ENCODE peak calls at places on chromosomes 13 and 19, in four cellular contexts. Z, T, G and X are unnamed samples.

GRCh38 chr13:26062853-26063444 is 11.1 kb upstream of the SHISA2 start:
- DNase-seq in G (peak), T (peak), Z (peak), X (peak)

GRCh38 chr19:18500376-18500775 is 21.5 kb downstream of the ELL start:
- DNase-seq in G (no peak), Z (no peak), T (no peak), X (no peak)

GRCh38 chr13:19984430-19985218 is 26.1 kb downstream of the ZMYM2 start:
- DNase-seq in G (peak), T (peak), Z (no peak), X (peak)

GRCh38 chr19:6794817-6795431 is 22.4 kb downstream of the VAV1 start:
- DNase-seq in Z (no peak), T (no peak), G (no peak), X (no peak)

GRCh38 chr19:41319500-41320184 is 9.7 kb downstream of the CCDC97 start:
- DNase-seq in G (no peak), T (no peak), Z (no peak), X (no peak)

GRCh38 chr13:45063261-45063870 is 56.9 kb upstream of the GTF2F2 start:
- DNase-seq in G (no peak), T (no peak), Z (no peak), X (no peak)

GRCh38 chr19:11247391-11247790 is 8.0 kb downstream of the ANGPTL8 start:
- DNase-seq in Z (no peak), G (no peak), T (no peak), X (peak)

GRCh38 chr13:80599765-80600164 is 258.8 kb upstream of the SPRY2 start:
- DNase-seq in Z (no peak), G (no peak), T (no peak), X (no peak)

GRCh38 chr13:24670927-24671326 is 9.3 kb upstream of the ATP12A start:
- DNase-seq in T (no peak), G (no peak), Z (no peak), X (peak)

GRCh38 chr19:39370735-39371134 is 20.2 kb downstream of the PAF1 start:
- DNase-seq in G (peak), T (no peak), Z (no peak), X (no peak)

GRCh38 chr19:50814883-50815282 is 8.7 kb downstream of the KLK1 start:
- DNase-seq in Z (no peak), G (no peak), T (no peak), X (no peak)
- TF ChIP-seq CTCF in Z (no peak), G (no peak), T (no peak), X (no peak)

GRCh38 chr13:73090812-73091187 is 32.0 kb downstream of the KLF5 start:
- DNase-seq in T (no peak), G (no peak), Z (no peak), X (no peak)
- TF ChIP-seq CTCF in T (no peak), G (no peak), Z (no peak), X (no peak)

GRCh38 chr19:51664997-51665396 is 18.4 kb upstream of the SIGLEC14 start:
- DNase-seq in Z (no peak), G (peak), T (no peak), X (peak)
- TF ChIP-seq CTCF in Z (no peak), G (peak), T (no peak), X (peak)

GRCh38 chr13:29255567-29255966 is 339.9 kb downstream of the SLC7A1 start:
- DNase-seq in Z (no peak), T (no peak), G (no peak), X (no peak)

GRCh38 chr13:29254971-29255370 is 340.5 kb downstream of the SLC7A1 start:
- DNase-seq in Z (no peak), G (no peak), T (no peak), X (no peak)

GRCh38 chr13:29266261-29266660 is 329.2 kb downstream of the SLC7A1 start:
- DNase-seq in T (no peak), Z (no peak), G (no peak), X (no peak)

DNA sequence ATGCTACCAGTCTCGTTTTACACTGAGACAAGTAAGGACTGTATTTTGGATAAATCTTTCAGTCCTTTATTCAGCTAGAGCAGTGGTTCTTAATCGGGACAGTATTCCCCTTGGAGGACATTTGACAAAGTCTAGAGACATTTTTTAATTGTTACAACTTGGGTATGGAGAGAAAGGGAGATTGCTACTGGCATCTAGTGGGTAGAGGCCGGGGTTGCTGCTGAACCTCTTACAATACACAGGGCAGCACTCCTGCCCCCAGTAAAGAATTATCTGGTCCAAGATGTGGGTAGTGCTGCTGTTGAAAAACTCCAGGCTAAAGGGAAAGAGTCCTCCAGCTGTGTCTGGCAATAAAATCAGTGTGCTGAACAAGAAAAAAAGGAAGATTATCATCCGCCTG is 334.8 kb downstream of the SLC7A1 start:
- DNase-seq in G (no peak), Z (no peak), T (no peak), X (no peak)
- TF ChIP-seq CTCF in G (no peak), Z (no peak), T (no peak), X (no peak)

DNA sequence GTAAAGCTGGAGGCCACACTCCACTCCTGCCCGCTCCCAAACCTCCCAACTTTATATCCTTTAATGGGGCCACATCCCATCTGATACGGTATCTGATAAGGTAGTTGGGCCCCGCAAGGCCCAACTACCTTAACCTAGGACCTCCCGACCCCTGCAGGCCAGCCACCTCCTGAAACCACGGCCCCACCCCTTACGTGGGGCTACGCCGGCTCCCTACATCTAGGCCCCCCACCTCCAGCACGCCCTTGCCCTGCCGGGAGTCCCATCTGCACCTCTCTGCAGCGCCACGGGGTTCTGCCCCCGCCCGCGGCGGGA is 2.2 kb downstream of the IGFLR1 start:
- DNase-seq in G (no peak), T (no peak), Z (no peak), X (no peak)
- TF ChIP-seq CTCF in G (no peak), T (no peak), Z (no peak), X (no peak)

GRCh38 chr13:111412251-111412650 is 91.8 kb downstream of the TEX29 start:
- DNase-seq in Z (no peak), T (no peak), G (no peak), X (no peak)

GRCh38 chr13:111414341-111414740 is 93.9 kb downstream of the TEX29 start:
- DNase-seq in Z (no peak), G (no peak), T (no peak), X (no peak)

GRCh38 chr13:111415765-111416164 is 95.3 kb downstream of the TEX29 start:
- DNase-seq in Z (no peak), T (no peak), G (no peak), X (no peak)

GRCh38 chr13:111415216-111415615 is 94.8 kb downstream of the TEX29 start:
- DNase-seq in T (no peak), G (no peak), Z (no peak), X (no peak)

DNA sequence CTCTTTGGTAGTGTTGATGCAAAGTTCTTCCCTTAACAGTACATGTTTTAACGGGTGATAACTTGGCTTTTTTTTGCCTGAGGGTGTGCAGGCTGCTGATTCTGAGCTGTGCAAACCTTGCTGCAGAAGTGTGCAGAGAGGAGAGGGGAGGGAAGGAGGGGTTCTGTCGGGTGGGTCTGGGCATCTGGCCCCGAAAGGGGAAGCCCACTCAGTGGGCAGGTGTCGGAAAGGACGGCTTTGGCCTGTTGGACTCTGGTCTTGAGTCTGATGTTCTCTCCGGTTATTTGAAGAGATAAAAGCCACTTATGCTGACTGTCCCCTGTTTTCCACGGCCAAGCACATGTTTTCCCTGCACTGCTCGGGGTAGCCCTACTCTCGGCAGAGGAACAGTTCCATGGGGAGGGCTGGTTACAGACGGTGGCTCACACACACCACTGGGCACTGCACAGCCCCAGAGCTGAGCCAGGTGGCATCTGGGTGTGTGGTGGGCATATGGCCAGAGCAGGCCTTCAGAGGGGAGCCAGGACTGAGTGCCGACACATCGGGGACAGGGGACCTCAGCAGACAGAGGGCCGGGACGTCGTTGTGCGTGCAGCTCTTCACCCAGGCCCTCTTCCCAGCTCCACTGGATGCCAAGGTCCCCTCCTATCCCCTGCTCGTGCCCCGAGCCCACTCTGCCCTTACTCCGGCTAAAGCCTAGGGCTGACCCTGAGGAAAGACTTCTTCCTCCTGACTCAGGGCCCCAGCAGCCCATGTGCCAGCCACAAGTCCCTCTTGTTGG is 93.2 kb downstream of the TEX29 start:
- DNase-seq in Z (no peak), T (no peak), G (no peak), X (no peak)
- TF ChIP-seq CTCF in Z (no peak), T (no peak), G (no peak), X (no peak)

DNA sequence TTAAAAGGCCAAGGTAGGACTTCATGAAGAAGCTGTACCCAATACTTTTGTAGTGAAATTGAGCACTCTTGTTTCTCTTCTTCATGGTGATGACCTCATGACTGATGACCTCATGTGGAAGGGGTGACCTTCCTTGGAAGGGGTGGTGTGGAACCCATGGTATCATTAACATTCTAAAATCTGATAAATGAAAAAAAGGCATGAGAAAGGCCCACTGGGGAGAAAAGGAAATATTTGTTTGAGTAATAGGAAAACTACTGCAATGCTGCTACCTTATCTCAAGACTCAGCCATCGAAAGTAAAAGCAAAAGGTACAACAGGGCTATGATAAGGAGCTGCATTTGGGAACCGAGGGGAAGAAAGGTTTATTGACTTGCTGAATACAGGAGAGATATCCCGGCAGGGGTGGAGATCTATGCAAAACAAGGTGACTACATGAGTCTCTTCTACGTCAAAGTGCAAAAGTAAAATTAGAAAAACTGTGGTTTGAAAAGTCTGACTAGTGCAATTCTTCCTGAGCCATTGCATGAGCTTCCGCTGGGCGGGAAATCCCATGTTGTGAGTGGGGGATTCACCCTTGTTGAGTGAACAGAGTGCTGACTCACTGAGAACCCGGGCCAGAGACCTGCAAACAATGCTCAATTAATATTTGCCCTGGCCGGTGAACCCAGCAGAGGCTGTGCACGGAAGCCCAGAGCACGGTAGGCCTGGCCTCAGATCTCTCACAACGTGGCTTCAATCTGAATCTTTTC is 138.9 kb upstream of the RFC3 start:
- DNase-seq in Z (peak), T (peak), G (peak), X (peak)
- TF ChIP-seq CTCF in Z (no peak), T (no peak), G (no peak), X (no peak)

GRCh38 chr13:51832471-51833152 is 12.4 kb downstream of the TMEM272 start:
- DNase-seq in Z (peak), T (peak), G (no peak), X (peak)
- TF ChIP-seq CTCF in Z (peak), T (peak), G (peak), X (no peak)

GRCh38 chr13:94115054-94115453 is 364.4 kb downstream of the DCT start:
- DNase-seq in T (no peak), Z (no peak), G (no peak), X (no peak)
- TF ChIP-seq CTCF in T (no peak), Z (no peak), G (no peak), X (no peak)